ENCODE peak calls at places on chromosomes 5 and 9, in eight cellular contexts. Q is NCI-H345; O is EH; C is COR-L47; J is SW480; R is NCI-H510A; I is stimulated activated naive CD8-positive, alpha-beta T cell treated with anti-CD3 and anti-CD28 coated beads, Interleukin-15, amount 100 ng/mL, for 72 hours; L is effector memory CD8-positive, alpha-beta T cell. S is an unnamed sample.

GRCh38 chr5:52743970-52744369 is 43.7 kb upstream of the ITGA1 start:
- DNase-seq in J (no peak), L (peak), C (no peak), I (peak), R (no peak), Q (no peak), O (peak), S (peak)

GRCh38 chr5:115585265-115585664 is 17.0 kb downstream of the TICAM2 start:
- DNase-seq in J (no peak), O (peak), Q (no peak), C (no peak), R (no peak), L (no peak), I (no peak), S (no peak)

GRCh38 chr5:127316013-127316412 is 25.4 kb downstream of the MEGF10 start:
- DNase-seq in O (no peak), J (no peak), Q (no peak), R (no peak), I (no peak), L (no peak), C (no peak), S (no peak)

GRCh38 chr5:171934586-171934985 is 71.9 kb downstream of the FBXW11 start:
- DNase-seq in I (no peak), J (no peak), R (no peak), L (no peak), C (no peak), O (no peak), Q (no peak), S (no peak)

GRCh38 chr5:72178910-72179815 is 71.9 kb downstream of the MAP1B start:
- DNase-seq in R (no peak), Q (no peak), C (no peak), O (peak), L (no peak), J (peak), I (no peak), S (peak)

GRCh38 chr9:113298311-113298710 is 4.9 kb downstream of the RNF183 start:
- DNase-seq in C (no peak), R (no peak), Q (no peak), O (no peak), L (no peak), I (no peak), J (no peak), S (no peak)

GRCh38 chr9:133619791-133620190 is 10.6 kb upstream of the FAM163B start:
- DNase-seq in Q (no peak), L (peak), C (no peak), J (peak), R (no peak), I (no peak), O (peak), S (no peak)

GRCh38 chr5:17748196-17748595 is 113.9 kb downstream of the TAF11L14 start:
- DNase-seq in L (no peak), Q (no peak), I (no peak), R (no peak), C (no peak), J (no peak), O (no peak), S (no peak)

GRCh38 chr5:98602534-98603112 is 170.8 kb upstream of the RGMB start:
- DNase-seq in R (no peak), Q (no peak), C (no peak), L (no peak), J (no peak), O (peak), I (no peak), S (no peak)

GRCh38 chr9:136944094-136944518 is 432 bp downstream of the FBXW5 start:
- DNase-seq in R (peak), I (peak), L (no peak), J (no peak), C (no peak), O (peak), Q (no peak), S (peak)

GRCh38 chr9:89234636-89235035 is 56.0 kb upstream of the SHC3 start:
- DNase-seq in Q (no peak), R (no peak), O (peak), I (peak), J (no peak), L (no peak), C (no peak), S (no peak)

GRCh38 chr5:170614071-170614490 is 110.3 kb downstream of the KCNIP1 start:
- DNase-seq in C (no peak), L (no peak), R (no peak), Q (no peak), J (no peak), I (no peak), O (no peak), S (no peak)

GRCh38 chr5:7377761-7378160 is 18.2 kb upstream of the ADCY2 start:
- DNase-seq in O (no peak), I (no peak), L (no peak), C (no peak), R (no peak), Q (no peak), J (no peak), S (no peak)

GRCh38 chr9:129336601-129337286 is 158.7 kb upstream of the IER5L start:
- DNase-seq in J (no peak), Q (no peak), I (peak), R (no peak), O (peak), C (no peak), L (no peak), S (peak)

GRCh38 chr9:136050266-136050705 is 44.8 kb downstream of the NACC2 start:
- DNase-seq in L (no peak), Q (no peak), O (no peak), J (no peak), I (no peak), R (no peak), C (no peak), S (no peak)

GRCh38 chr9:76701441-76702031 is 62.7 kb upstream of the PCA3 start:
- DNase-seq in R (no peak), L (no peak), J (no peak), Q (no peak), I (no peak), C (no peak), O (no peak), S (peak)

GRCh38 chr9:114314256-114314867 is 8.5 kb upstream of the ORM1 start:
- DNase-seq in I (no peak), L (no peak), R (no peak), O (no peak), C (no peak), J (no peak), Q (no peak), S (no peak)

GRCh38 chr9:137157618-137158502 is 12.0 kb downstream of the LRRC26 start:
- DNase-seq in R (no peak), C (no peak), L (no peak), J (no peak), Q (no peak), I (no peak), O (no peak), S (peak)

GRCh38 chr5:152592416-152592815 is 187.3 kb upstream of the NMUR2 start:
- DNase-seq in I (no peak), O (no peak), C (no peak), Q (no peak), L (no peak), J (peak), R (no peak), S (no peak)

GRCh38 chr5:78591227-78591626 is 57.3 kb downstream of the LHFPL2 start:
- DNase-seq in R (no peak), L (no peak), C (no peak), J (no peak), I (no peak), O (peak), Q (no peak), S (peak)

GRCh38 chr5:169218176-169218575 is 82.8 kb downstream of the SLIT3 start:
- DNase-seq in C (no peak), O (no peak), R (no peak), J (no peak), I (no peak), L (no peak), Q (no peak), S (no peak)

GRCh38 chr5:35780236-35780635 is 76.5 kb upstream of the IL7R start:
- DNase-seq in O (no peak), J (no peak), I (peak), C (no peak), R (no peak), Q (no peak), L (no peak), S (no peak)

GRCh38 chr5:2251751-2252150 is 369.0 kb upstream of the IRX4 start:
- DNase-seq in Q (no peak), J (no peak), O (no peak), L (no peak), R (no peak), I (no peak), C (no peak), S (no peak)

GRCh38 chr5:57696005-57696755 is 213.6 kb upstream of the ACTBL2 start:
- DNase-seq in R (no peak), J (no peak), C (no peak), Q (no peak), L (no peak), I (no peak), O (no peak), S (no peak)

GRCh38 chr5:53069626-53070025 is 39.9 kb downstream of the MOCS2 start:
- DNase-seq in Q (no peak), O (peak), J (no peak), C (no peak), L (no peak), R (no peak), I (peak), S (peak)

GRCh38 chr9:121888438-121888775 is 204.7 kb downstream of the TTLL11 start:
- DNase-seq in Q (no peak), R (no peak), J (no peak), L (no peak), C (no peak), O (peak), I (no peak), S (peak)

GRCh38 chr9:137113385-137114159 is 961 bp downstream of the DPP7 start:
- DNase-seq in J (no peak), L (no peak), R (no peak), C (no peak), O (peak), I (no peak), Q (no peak), S (peak)

GRCh38 chr5:148998174-148998797 is 64.6 kb downstream of the SH3TC2 start:
- DNase-seq in J (peak), C (peak), L (peak), Q (peak), I (peak), O (peak), R (no peak), S (peak)

GRCh38 chr5:2007906-2008437 is 125.2 kb upstream of the IRX4 start:
- DNase-seq in Q (no peak), R (no peak), J (no peak), L (no peak), O (no peak), I (no peak), C (no peak), S (no peak)

GRCh38 chr5:176901260-176902101 is 2.3 kb upstream of the HK3 start:
- DNase-seq in I (no peak), C (no peak), J (no peak), Q (no peak), R (no peak), O (no peak), L (no peak), S (no peak)

S was measured in AG10803.